ENCODE peak calls at places on chromosomes 2 and 18, in eight cellular contexts. Y, G, J, D, A, H, F and B are unnamed samples.

GRCh38 chr2:99864561-99865216 is 277.7 kb downstream of the AFF3 start:
- DNase-seq in Y (no peak), G (peak), J (peak), D (no peak), A (no peak), H (no peak), F (peak), B (no peak)

GRCh38 chr2:241179894-241180293 is 8.6 kb upstream of the ANO7 start:
- DNase-seq in Y (no peak), G (no peak), J (peak), D (no peak), A (no peak), H (no peak), F (peak), B (peak)

GRCh38 chr18:48819781-48820482 is 130.8 kb downstream of the SMAD7 start:
- DNase-seq in Y (no peak), G (no peak), J (no peak), D (no peak), A (no peak), H (no peak), F (no peak), B (no peak)

GRCh38 chr2:184455616-184456015 is 142.7 kb upstream of the ZNF804A start:
- DNase-seq in Y (no peak), G (no peak), J (no peak), D (no peak), A (no peak), H (no peak), F (no peak), B (no peak)

GRCh38 chr2:154692927-154693326 is 5.6 kb upstream of the KCNJ3 start:
- DNase-seq in Y (peak), G (no peak), J (peak), D (no peak), A (no peak), H (no peak), F (peak), B (no peak)

GRCh38 chr2:59997371-59997770 is 556.1 kb downstream of the BCL11A start:
- DNase-seq in Y (no peak), G (no peak), J (no peak), D (no peak), A (no peak), H (no peak), F (no peak), B (no peak)

GRCh38 chr2:96157649-96158553 is 12.7 kb upstream of the DUSP2 start:
- DNase-seq in Y (no peak), G (no peak), J (no peak), D (no peak), A (no peak), H (peak), F (peak), B (peak)

GRCh38 chr2:149827585-149828156 is 240.1 kb upstream of the MMADHC start:
- DNase-seq in Y (no peak), G (no peak), J (no peak), D (no peak), A (no peak), H (no peak), F (no peak), B (no peak)

GRCh38 chr2:138321458-138321857 is 180.1 kb upstream of the SPOPL start:
- DNase-seq in Y (no peak), G (no peak), J (no peak), D (no peak), A (no peak), H (no peak), F (no peak), B (no peak)

GRCh38 chr2:229408356-229408755 is 137.3 kb upstream of the PID1 start:
- DNase-seq in Y (peak), G (peak), J (peak), D (peak), A (no peak), H (no peak), F (peak), B (peak)

GRCh38 chr2:218658671-218659257 is 659 bp downstream of the ZNF142 start:
- DNase-seq in Y (peak), G (peak), J (peak), D (no peak), A (peak), H (peak), F (peak), B (peak)

GRCh38 chr2:199070550-199070949 is 387.2 kb downstream of the SATB2 start:
- DNase-seq in Y (no peak), G (no peak), J (no peak), D (no peak), A (no peak), H (no peak), F (no peak), B (no peak)

GRCh38 chr18:33804258-33804657 is 226.2 kb downstream of the ASXL3 start:
- DNase-seq in Y (peak), G (peak), J (peak), D (peak), A (no peak), H (no peak), F (peak), B (no peak)

GRCh38 chr2:22450831-22451230 is 934.1 kb upstream of the KLHL29 start:
- DNase-seq in Y (no peak), G (no peak), J (no peak), D (no peak), A (no peak), H (no peak), F (no peak), B (no peak)

GRCh38 chr2:182410120-182410519 is 16.7 kb downstream of the PDE1A start:
- DNase-seq in Y (no peak), G (no peak), J (no peak), D (no peak), A (no peak), H (no peak), F (no peak), B (no peak)

GRCh38 chr2:120740765-120741513 is 5.3 kb downstream of the GLI2 start:
- DNase-seq in Y (no peak), G (peak), J (peak), D (no peak), A (peak), H (no peak), F (no peak), B (peak)

GRCh38 chr18:13638684-13639083 is 87.7 kb downstream of the FAM210A start:
- DNase-seq in Y (no peak), G (no peak), J (no peak), D (no peak), A (no peak), H (no peak), F (no peak), B (no peak)

GRCh38 chr18:78587096-78587495 is 392.5 kb upstream of the SALL3 start:
- DNase-seq in Y (no peak), G (no peak), J (no peak), D (no peak), A (no peak), H (no peak), F (no peak), B (no peak)

GRCh38 chr2:85133751-85134254 is 611 bp downstream of the TCF7L1 start:
- DNase-seq in Y (peak), G (peak), J (peak), D (no peak), A (peak), H (peak), F (peak), B (peak)

GRCh38 chr2:42156756-42157155 is 12.4 kb upstream of the EML4 start:
- DNase-seq in Y (no peak), G (no peak), J (no peak), D (no peak), A (no peak), H (no peak), F (no peak), B (no peak)

GRCh38 chr2:113136828-113137775 is 9.7 kb downstream of the IL1RN start:
- DNase-seq in Y (peak), G (peak), J (peak), D (no peak), A (peak), H (no peak), F (peak), B (peak)

GRCh38 chr2:209095432-209095831 is 328.4 kb upstream of the MAP2 start:
- DNase-seq in Y (no peak), G (no peak), J (no peak), D (no peak), A (no peak), H (no peak), F (no peak), B (no peak)

GRCh38 chr2:24620936-24621335 is 129.9 kb downstream of the NCOA1 start:
- DNase-seq in Y (no peak), G (peak), J (no peak), D (no peak), A (no peak), H (no peak), F (no peak), B (no peak)

GRCh38 chr2:172704072-172704936 is 31.3 kb upstream of the RAPGEF4 start:
- DNase-seq in Y (peak), G (peak), J (peak), D (peak), A (peak), H (no peak), F (peak), B (no peak)

GRCh38 chr2:237171396-237171795 is 85.7 kb downstream of the COPS8 start:
- DNase-seq in Y (peak), G (peak), J (peak), D (peak), A (no peak), H (no peak), F (peak), B (no peak)

GRCh38 chr18:13568443-13569392 is 157.6 kb downstream of the FAM210A start:
- DNase-seq in Y (no peak), G (no peak), J (no peak), D (no peak), A (no peak), H (peak), F (no peak), B (no peak)

GRCh38 chr2:166382448-166382847 is 6.7 kb upstream of the SCN9A start:
- DNase-seq in Y (no peak), G (no peak), J (no peak), D (no peak), A (no peak), H (no peak), F (no peak), B (no peak)

GRCh38 chr2:201781583-201782051 is 884 bp upstream of the ALS2 start:
- DNase-seq in Y (no peak), G (no peak), J (no peak), D (no peak), A (no peak), H (no peak), F (peak), B (peak)

GRCh38 chr2:134435936-134436335 is 182.1 kb downstream of the MGAT5 start:
- DNase-seq in Y (no peak), G (no peak), J (no peak), D (no peak), A (no peak), H (no peak), F (no peak), B (no peak)

GRCh38 chr2:177467646-177468045 is 75.1 kb downstream of the AGPS start:
- DNase-seq in Y (peak), G (peak), J (peak), D (no peak), A (no peak), H (no peak), F (peak), B (peak)